ENCODE peak calls at places on chromosome 20, in ten cellular contexts. H, R, Y, A, K, G, Z, F, Q and S are unnamed samples. For H4K20me1, the result is how much of the 10 kb centered on the place peaks cover.

GRCh38 chr20:23128461-23129125 is 42.5 kb upstream of the CD93 start:
- DNase-seq in H (no peak), R (no peak), Y (no peak), A (no peak), K (no peak), G (no peak), Z (no peak), F (no peak), Q (no peak), S (no peak)

GRCh38 chr20:39825950-39826349 is 863.1 kb downstream of the MAFB start:
- DNase-seq in H (peak), R (peak), Y (no peak), A (peak), K (peak), G (no peak), Z (no peak), F (no peak), Q (no peak), S (peak)

GRCh38 chr20:10509411-10509810 is 74.3 kb downstream of the SLX4IP start:
- DNase-seq in H (no peak), R (no peak), Y (no peak), A (no peak), K (no peak), G (no peak), Z (no peak), F (no peak), Q (no peak), S (no peak)

GRCh38 chr20:20941468-20941889 is 164.7 kb downstream of the LINC00237 start:
- DNase-seq in H (no peak), R (no peak), Y (no peak), A (no peak), K (no peak), G (no peak), Z (no peak), F (no peak), Q (no peak), S (no peak)

GRCh38 chr20:39851459-39851858 is 837.6 kb downstream of the MAFB start:
- DNase-seq in H (peak), R (no peak), Y (no peak), A (peak), K (peak), G (no peak), Z (no peak), F (no peak), Q (no peak), S (no peak)

GRCh38 chr20:3729378-3729777 is 3.1 kb upstream of the HSPA12B start:
- DNase-seq in H (no peak), R (no peak), Y (no peak), A (no peak), K (no peak), G (no peak), Z (no peak), F (no peak), Q (peak), S (no peak)

GRCh38 chr20:50464026-50464724 is 46.0 kb upstream of the PTPN1 start:
- DNase-seq in H (peak), R (peak), Y (peak), A (peak), K (peak), G (no peak), Z (peak), F (peak), Q (peak), S (peak)

GRCh38 chr20:14612389-14612788 is 275.0 kb upstream of the FLRT3 start:
- DNase-seq in H (peak), R (no peak), Y (no peak), A (no peak), K (no peak), G (no peak), Z (no peak), F (no peak), Q (no peak), S (no peak)

GRCh38 chr20:10247440-10247839 is 28.8 kb downstream of the SNAP25 start:
- DNase-seq in H (peak), R (no peak), Y (no peak), A (peak), K (no peak), G (no peak), Z (no peak), F (no peak), Q (no peak), S (no peak)

GRCh38 chr20:49149281-49150045 is 38.7 kb downstream of the STAU1 start:
- DNase-seq in H (no peak), R (no peak), Y (no peak), A (no peak), K (no peak), G (no peak), Z (no peak), F (no peak), Q (no peak), S (no peak)

GRCh38 chr20:19560876-19561480 is 197.1 kb upstream of the RIN2 start:
- DNase-seq in H (no peak), R (no peak), Y (no peak), A (no peak), K (no peak), G (no peak), Z (no peak), F (no peak), Q (no peak), S (no peak)

GRCh38 chr20:21693322-21693721 is 12.1 kb upstream of the PAX1 start:
- DNase-seq in H (no peak), R (no peak), Y (peak), A (no peak), K (no peak), G (no peak), Z (no peak), F (no peak), Q (peak), S (peak)

GRCh38 chr20:15317546-15318242 is 980.3 kb upstream of the FLRT3 start:
- DNase-seq in H (no peak), R (no peak), Y (no peak), A (no peak), K (no peak), G (no peak), Z (no peak), F (no peak), Q (no peak), S (no peak)

GRCh38 chr20:4985658-4986057 is 15.7 kb downstream of the SLC23A2 start:
- DNase-seq in H (peak), R (no peak), Y (no peak), A (no peak), K (no peak), G (no peak), Z (no peak), F (no peak), Q (no peak), S (no peak)

GRCh38 chr20:50172347-50173013 is 18.1 kb upstream of the CEBPB start:
- DNase-seq in H (peak), R (peak), Y (peak), A (peak), K (peak), G (no peak), Z (no peak), F (no peak), Q (peak), S (no peak)

GRCh38 chr20:50569864-50570836 is 60.0 kb downstream of the PTPN1 start:
- DNase-seq in H (peak), R (peak), Y (no peak), A (peak), K (no peak), G (peak), Z (peak), F (peak), Q (peak), S (peak)

GRCh38 chr20:3283222-3283820 is 44.3 kb upstream of the SLC4A11 start:
- DNase-seq in H (no peak), R (no peak), Y (no peak), A (no peak), K (no peak), G (no peak), Z (no peak), F (no peak), Q (no peak), S (no peak)

GRCh38 chr20:10461495-10461894 is 26.4 kb downstream of the SLX4IP start:
- DNase-seq in H (no peak), R (no peak), Y (no peak), A (no peak), K (no peak), G (no peak), Z (no peak), F (no peak), Q (no peak), S (no peak)

GRCh38 chr20:42150230-42150629 is 532.1 kb upstream of the CHD6 start:
- DNase-seq in H (no peak), R (no peak), Y (no peak), A (no peak), K (no peak), G (no peak), Z (no peak), F (no peak), Q (no peak), S (no peak)
- H2AFZ ChIP-seq in H (no peak), R (no peak), Y (no peak), A (no peak), K (no peak), G (no peak), Z (no peak), F (no peak), Q (no peak), S (no peak)

DNA sequence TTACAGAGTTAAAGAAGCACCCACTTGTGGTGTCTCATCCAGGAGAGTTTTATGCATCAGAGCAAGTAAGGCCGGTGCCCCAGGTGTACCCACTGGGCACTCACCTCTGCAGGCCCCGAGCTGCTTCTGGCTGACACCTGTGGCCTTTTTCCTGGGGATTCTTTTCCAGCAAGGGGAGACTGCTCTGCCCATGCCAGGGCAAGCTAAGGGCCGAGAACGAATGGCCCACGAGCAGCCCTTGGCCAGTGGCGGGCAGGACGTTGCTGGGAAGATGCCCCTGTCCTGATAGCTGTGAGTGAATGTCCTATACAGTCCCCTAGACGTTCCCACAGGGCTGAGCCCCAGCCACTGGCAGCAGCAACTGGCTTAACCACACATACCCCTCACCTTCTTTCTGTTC is 32.3 kb downstream of the SYNDIG1 start:
- DNase-seq in H (no peak), R (no peak), Y (no peak), A (no peak), K (no peak), G (no peak), Z (no peak), F (no peak), Q (peak), S (no peak)
- H3K9ac ChIP-seq in H (no peak), R (no peak), Y (no peak), A (no peak), K (no peak), G (no peak), Z (no peak), F (no peak), Q (no peak), S (no peak)

DNA sequence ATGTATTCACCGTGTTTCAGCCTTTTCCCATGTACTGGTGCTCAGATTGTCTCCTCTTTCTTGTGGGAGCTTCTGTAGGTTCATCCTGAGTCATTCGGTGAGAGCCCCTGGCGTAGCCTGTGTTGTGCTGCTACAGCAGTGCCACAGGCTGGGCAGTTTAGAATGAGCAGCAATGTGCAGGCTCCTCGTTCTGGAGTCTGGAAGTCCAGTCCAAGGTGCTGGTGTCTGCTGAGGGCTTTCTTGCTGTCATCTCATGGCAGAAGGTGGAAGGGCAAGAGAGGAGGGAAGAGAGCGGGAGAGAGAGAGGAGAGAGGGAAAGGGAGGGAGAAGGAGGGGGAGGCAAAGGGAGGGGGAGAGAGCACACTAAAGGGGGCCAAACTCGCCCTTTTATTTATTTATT is 15.1 kb downstream of the OSBPL2 start:
- DNase-seq in H (no peak), R (no peak), Y (no peak), A (no peak), K (no peak), G (no peak), Z (no peak), F (no peak), Q (no peak), S (no peak)
- H4K20me1 ChIP-seq in H (half or more), R (under half), Y (under half), A (under half), K (under half), G (under half), Z (under half), F (under half), Q (under half), S (under half)

DNA sequence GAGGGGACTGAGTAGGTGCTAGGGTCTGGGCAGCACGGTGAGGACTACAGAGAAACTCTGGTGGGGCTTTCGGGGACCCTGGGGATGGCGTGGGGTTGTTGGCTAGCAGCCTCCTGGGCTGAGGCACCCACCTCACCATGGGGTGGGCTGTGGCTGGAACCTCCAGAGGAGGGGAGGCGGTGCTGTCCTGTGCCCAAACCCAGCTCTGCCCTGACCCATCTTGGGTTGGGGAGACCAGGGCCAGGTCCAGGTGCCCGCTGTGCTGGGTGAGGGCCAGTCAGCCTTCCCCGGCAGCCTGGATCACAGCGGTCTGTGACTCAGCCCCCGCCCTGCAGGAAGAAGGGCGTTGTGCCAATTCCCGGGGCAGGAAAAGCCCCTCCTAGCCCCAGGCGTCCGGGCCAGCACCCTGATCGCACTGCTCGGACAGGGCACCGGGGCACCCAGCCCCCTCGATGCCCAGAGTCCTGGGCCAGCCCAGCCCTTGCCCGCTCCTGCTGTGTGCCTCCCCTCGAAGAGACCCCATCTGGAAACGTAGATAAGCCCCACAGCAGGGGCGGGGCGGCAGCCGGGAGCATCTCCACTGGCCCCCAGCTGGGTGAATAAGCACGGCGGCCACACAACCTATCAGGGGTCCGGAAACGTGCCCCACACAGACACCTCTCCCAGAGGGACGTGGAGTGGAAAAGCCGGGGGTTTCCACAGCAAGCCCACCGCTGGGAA is 10.0 kb downstream of the LAMA5 start:
- DNase-seq in H (peak), R (peak), Y (no peak), A (peak), K (peak), G (no peak), Z (peak), F (no peak), Q (no peak), S (no peak)
- H2AFZ ChIP-seq in H (peak), R (no peak), Y (no peak), A (no peak), K (no peak), G (no peak), Z (no peak), F (no peak), Q (no peak), S (no peak)

DNA sequence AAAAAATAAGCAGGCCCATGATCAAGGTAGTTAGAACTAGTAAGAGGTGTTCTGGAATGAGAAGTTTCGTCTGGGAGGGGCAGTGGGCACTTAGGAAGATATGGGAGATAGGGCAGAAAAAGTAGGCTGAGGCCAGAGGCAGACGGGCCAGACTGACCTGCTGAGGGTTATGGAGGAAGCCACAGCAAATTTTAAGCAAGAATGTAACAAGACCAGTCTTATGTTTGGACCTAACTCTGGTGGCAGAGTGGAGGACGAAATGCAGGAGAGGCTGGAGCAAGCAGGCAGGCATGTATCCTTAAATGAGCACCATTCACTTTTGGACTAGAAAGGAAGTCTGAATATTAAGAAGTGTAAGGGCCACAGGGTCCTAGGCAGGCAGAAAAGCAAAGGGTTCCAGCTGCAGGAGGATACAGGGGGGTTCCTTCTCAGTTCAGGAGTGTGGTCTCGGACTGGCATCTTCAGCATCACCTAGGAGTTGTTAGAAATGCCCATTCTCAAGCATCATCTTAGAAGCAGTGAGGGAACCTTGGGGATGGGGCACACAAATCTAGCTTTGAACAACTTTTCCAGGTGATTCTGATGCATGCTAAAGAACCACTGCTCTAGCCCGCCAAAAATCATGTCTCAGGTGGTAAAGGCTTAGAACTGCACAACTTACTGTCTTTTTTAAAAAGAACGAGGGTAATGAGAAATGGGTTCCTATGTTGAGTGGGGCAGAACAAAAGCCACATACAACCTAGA is 1.7 kb upstream of the DSTN start:
- DNase-seq in H (no peak), R (peak), Y (no peak), A (no peak), K (no peak), G (no peak), Z (peak), F (no peak), Q (no peak), S (no peak)
- H3K9ac ChIP-seq in H (peak), R (peak), Y (peak), A (peak), K (peak), G (peak), Z (peak), F (no peak), Q (peak), S (no peak)

GRCh38 chr20:59771506-59772372 is 161.7 kb downstream of the SYCP2 start:
- DNase-seq in H (no peak), R (no peak), Y (no peak), A (no peak), K (no peak), G (no peak), Z (peak), F (no peak), Q (no peak), S (no peak)
- H4K20me1 ChIP-seq in H (under half), R (under half), Y (under half), A (under half), K (under half), G (under half), Z (under half), F (under half), Q (under half), S (under half)

GRCh38 chr20:37929366-37930014 is 26.6 kb downstream of the VSTM2L start:
- DNase-seq in H (no peak), R (no peak), Y (no peak), A (no peak), K (no peak), G (no peak), Z (no peak), F (no peak), Q (no peak), S (no peak)

GRCh38 chr20:37927410-37928048 is 24.6 kb downstream of the VSTM2L start:
- DNase-seq in H (no peak), R (no peak), Y (no peak), A (no peak), K (no peak), G (no peak), Z (no peak), F (no peak), Q (no peak), S (no peak)

GRCh38 chr20:37926612-37927011 is 23.7 kb downstream of the VSTM2L start:
- DNase-seq in H (no peak), R (no peak), Y (no peak), A (no peak), K (no peak), G (no peak), Z (no peak), F (no peak), Q (no peak), S (no peak)

GRCh38 chr20:37922016-37922415 is 19.1 kb downstream of the VSTM2L start:
- DNase-seq in H (no peak), R (no peak), Y (no peak), A (no peak), K (no peak), G (no peak), Z (no peak), F (no peak), Q (no peak), S (no peak)

DNA sequence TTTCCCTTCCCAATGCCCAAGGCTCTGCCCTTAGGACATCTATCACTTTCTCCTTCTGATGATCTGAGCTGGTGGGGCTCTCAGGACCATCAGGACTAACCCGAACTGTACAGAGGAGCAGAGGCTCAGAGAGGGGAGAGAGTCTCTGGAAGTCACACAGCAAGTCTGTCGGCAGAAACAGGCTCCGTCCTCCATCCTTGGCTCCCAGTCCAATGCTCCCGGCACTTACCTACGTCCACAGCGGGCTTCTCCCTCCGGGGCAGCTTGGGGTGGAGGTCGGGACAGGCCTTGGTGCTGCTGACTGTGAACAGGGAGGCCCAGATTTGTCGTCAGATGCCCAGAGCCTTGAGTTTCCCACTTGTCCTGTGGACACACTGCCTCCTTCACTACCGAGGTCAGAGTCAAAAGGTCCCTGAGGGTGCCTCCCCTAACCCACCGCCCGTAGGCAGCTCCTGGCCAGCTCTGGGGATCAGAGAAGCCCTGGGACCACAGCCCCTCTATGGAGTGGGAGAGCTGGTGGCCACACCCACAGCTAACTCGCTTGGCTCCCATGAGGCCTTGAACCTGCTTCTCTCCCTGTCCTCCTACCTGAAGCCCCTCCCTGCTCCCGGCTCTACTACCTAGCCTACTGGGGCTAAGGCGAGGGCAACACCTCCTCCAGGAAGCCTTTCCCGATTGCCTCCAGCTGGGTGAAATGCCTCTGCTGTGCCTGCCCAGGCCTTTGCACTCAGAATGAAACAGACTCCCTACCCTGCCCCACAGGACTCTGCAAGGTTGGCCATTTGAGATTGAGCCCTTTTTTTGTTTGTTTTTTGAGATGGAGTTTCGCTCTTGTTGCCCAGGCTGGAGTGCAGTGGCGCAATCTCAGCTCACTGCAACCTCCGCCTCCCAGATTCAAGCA is 22.6 kb downstream of the VSTM2L start:
- DNase-seq in H (no peak), R (no peak), Y (no peak), A (no peak), K (no peak), G (no peak), Z (no peak), F (no peak), Q (peak), S (no peak)
- H2AFZ ChIP-seq in H (no peak), R (no peak), Y (no peak), A (no peak), K (no peak), G (no peak), Z (no peak), F (no peak), Q (no peak), S (no peak)